ENCODE peak calls at places on chromosomes 3 and 15, in seven cellular contexts. J is NCI-H1105 treated with DMSO at 0.1 percent for 48 hours; T is SW480; W is T-helper 17 cell; Q is left cardiac atrium; G is body of pancreas; A is activated CD4-positive, alpha-beta T cell treated with anti-CD3 and anti-CD28 coated beads for 4 hours. S is an unnamed sample.
A peak's percentile ranks its signal among the peaks of the same experiment; 100 is the strongest.

GRCh38 chr3:195241592-195242355 is 29.2 kb downstream of the XXYLT1 start:
- DNase-seq in T (no peak), Q (no peak), A (no peak), W (no peak), J (no peak), G (no peak), S (no peak)

GRCh38 chr3:69090021-69090420 is 5.3 kb downstream of the ARL6IP5 start:
- DNase-seq in G (no peak), T (no peak), W (no peak), A (no peak), Q (no peak), J (no peak), S (no peak)

GRCh38 chr15:24729760-24730159 is 54.2 kb downstream of the NPAP1 start:
- DNase-seq in W (no peak), T (no peak), J (no peak), A (no peak), Q (no peak), G (no peak), S (no peak)

GRCh38 chr15:67794832-67795574 is 30.3 kb upstream of the SKOR1 start:
- DNase-seq in A (no peak), Q (no peak), G (no peak), T (no peak), J (no peak), W (no peak), S (no peak)

GRCh38 chr15:90367578-90367977 is 15.5 kb downstream of the ZNF774 start:
- DNase-seq in J (no peak), G (no peak), W (no peak), Q (no peak), T (no peak), A (no peak), S (no peak)

GRCh38 chr3:66410371-66410770 is 90.5 kb downstream of the LRIG1 start:
- DNase-seq in Q (peak; percentile 7), W (no peak), J (no peak), T (no peak), G (no peak), A (no peak), S (no peak)

GRCh38 chr3:51953445-51953844 is 1.7 kb upstream of the GPR62 start:
- DNase-seq in G (no peak), T (no peak), W (no peak), A (no peak), Q (no peak), J (no peak), S (no peak)

GRCh38 chr15:25776071-25776740 is 86.9 kb downstream of the ATP10A start:
- DNase-seq in Q (no peak), T (no peak), G (peak; percentile 1), W (no peak), A (no peak), J (no peak), S (no peak)

GRCh38 chr3:196147116-196147515 is 64.1 kb downstream of the ZDHHC19 start:
- DNase-seq in G (no peak), A (no peak), W (no peak), T (no peak), Q (no peak), J (no peak), S (no peak)

GRCh38 chr3:157023211-157023610 is 136.7 kb downstream of the CCNL1 start:
- DNase-seq in G (no peak), W (no peak), A (no peak), Q (no peak), T (no peak), J (no peak), S (no peak)

GRCh38 chr3:193865879-193866480 is 270.0 kb upstream of the HES1 start:
- DNase-seq in W (no peak), A (no peak), G (no peak), T (no peak), Q (no peak), J (no peak), S (no peak)

GRCh38 chr15:65918357-65918920 is 49.1 kb downstream of the RAB11A start:
- DNase-seq in G (no peak), J (no peak), W (no peak), A (no peak), T (no peak), Q (no peak), S (no peak)

GRCh38 chr3:33144433-33144832 is 30.6 kb downstream of the CRTAP start:
- DNase-seq in J (no peak), W (peak; percentile 22), A (peak; percentile 9), T (no peak), Q (no peak), G (no peak), S (no peak)

GRCh38 chr3:144760831-144761230 is 789.2 kb downstream of the DIPK2A start:
- DNase-seq in T (no peak), J (no peak), A (no peak), W (no peak), Q (no peak), G (peak; percentile 17), S (no peak)

GRCh38 chr15:42954291-42954690 is 33.7 kb upstream of the TTBK2 start:
- DNase-seq in W (no peak), T (no peak), G (no peak), Q (no peak), A (no peak), J (no peak), S (no peak)

GRCh38 chr3:196080997-196081833 is 675 bp downstream of the TFRC start:
- DNase-seq in A (peak; percentile 40), G (peak; percentile 80), T (peak; percentile 68), W (peak; percentile 47), Q (peak; percentile 77), J (peak; percentile 74), S (peak; percentile 83)

GRCh38 chr15:67080900-67081431 is 15.6 kb downstream of the SMAD3 start:
- DNase-seq in T (peak; percentile 79), W (no peak), G (no peak), Q (peak; percentile 48), J (no peak), A (peak; percentile 67), S (no peak)

GRCh38 chr3:48399387-48400172 is 27.6 kb downstream of the FBXW12 start:
- DNase-seq in G (peak; percentile 88), T (peak; percentile 25), A (no peak), Q (no peak), W (no peak), J (peak; percentile 5), S (no peak)

GRCh38 chr3:190497809-190498208 is 16.1 kb upstream of the IL1RAP start:
- DNase-seq in J (peak; percentile 70), Q (peak; percentile 31), G (no peak), W (no peak), T (no peak), A (no peak), S (no peak)

GRCh38 chr3:108412351-108412750 is 98.0 kb downstream of the MYH15 start:
- DNase-seq in G (no peak), J (no peak), W (no peak), Q (no peak), T (no peak), A (no peak), S (no peak)

GRCh38 chr3:101873619-101874018 is 24.3 kb downstream of the NFKBIZ start:
- DNase-seq in J (no peak), T (no peak), Q (no peak), G (no peak), A (no peak), W (no peak), S (no peak)

GRCh38 chr15:31300208-31300661 is 26.4 kb upstream of the KLF13 start:
- DNase-seq in T (no peak), A (no peak), G (peak; percentile 49), J (no peak), Q (no peak), W (no peak), S (no peak)

GRCh38 chr3:114809668-114810413 is 337.2 kb downstream of the ZBTB20 start:
- DNase-seq in J (no peak), T (no peak), Q (no peak), W (no peak), G (no peak), A (no peak), S (no peak)

S was measured in left colon.